ENCODE peak calls at places on chromosomes 5 and 9, in nine cellular contexts. A is cardiac muscle cell; F is stimulated activated CD8-positive, alpha-beta memory T cell treated with anti-CD3 and anti-CD28 coated beads, Interleukin-7, amount 100 ng/mL, for 1 hour; S is GM12865; L is T-helper 1 cell; N is body of pancreas; J is GM03348; H is MM.1S; P is Daoy. K is an unnamed sample.

GRCh38 chr9:34413229-34413852 is 36.6 kb upstream of the MYORG start:
- DNase-seq in A (peak), F (no peak), S (peak), L (peak), N (no peak), J (peak), H (peak), P (peak), K (no peak)

GRCh38 chr5:51387854-51388320 is 4.6 kb downstream of the ISL1 start:
- DNase-seq in A (peak), F (no peak), S (no peak), L (no peak), N (no peak), J (no peak), H (no peak), P (no peak), K (no peak)

GRCh38 chr5:82975396-82975795 is 101.8 kb downstream of the TMEM167A start:
- DNase-seq in A (no peak), F (no peak), S (no peak), L (no peak), N (no peak), J (no peak), H (no peak), P (no peak), K (no peak)

GRCh38 chr5:169554251-169554650 is 29.3 kb upstream of the SPDL1 start:
- DNase-seq in A (no peak), F (no peak), S (peak), L (no peak), N (no peak), J (no peak), H (no peak), P (no peak), K (no peak)

GRCh38 chr5:16411235-16411634 is 54.4 kb downstream of the ZNF622 start:
- DNase-seq in A (no peak), F (no peak), S (no peak), L (no peak), N (no peak), J (peak), H (no peak), P (peak), K (no peak)

GRCh38 chr9:7342229-7342628 is 457.3 kb downstream of the DMAC1 start:
- DNase-seq in A (no peak), F (no peak), S (peak), L (no peak), N (no peak), J (no peak), H (no peak), P (no peak), K (no peak)

GRCh38 chr5:2801602-2802525 is 50.4 kb upstream of the IRX2 start:
- DNase-seq in A (no peak), F (no peak), S (no peak), L (no peak), N (no peak), J (no peak), H (no peak), P (no peak), K (no peak)

GRCh38 chr9:131624636-131625241 is 79.4 kb downstream of the PRRT1B start:
- DNase-seq in A (no peak), F (no peak), S (no peak), L (no peak), N (peak), J (no peak), H (no peak), P (peak), K (no peak)

GRCh38 chr5:170333161-170333909 is 35.8 kb upstream of the LCP2 start:
- DNase-seq in A (no peak), F (peak), S (peak), L (peak), N (peak), J (no peak), H (peak), P (no peak), K (peak)

GRCh38 chr9:125260564-125260963 is 1.1 kb upstream of the GAPVD1 start:
- DNase-seq in A (no peak), F (no peak), S (no peak), L (no peak), N (no peak), J (no peak), H (no peak), P (no peak), K (no peak)

GRCh38 chr5:166961028-166961427 is 1330.4 kb upstream of the WWC1 start:
- DNase-seq in A (no peak), F (no peak), S (no peak), L (no peak), N (peak), J (no peak), H (peak), P (no peak), K (no peak)

GRCh38 chr9:118059520-118060278 is 355.5 kb downstream of the TLR4 start:
- DNase-seq in A (peak), F (no peak), S (peak), L (no peak), N (no peak), J (peak), H (peak), P (peak), K (no peak)

GRCh38 chr9:109441296-109441695 is 56.8 kb downstream of the PTPN3 start:
- DNase-seq in A (no peak), F (no peak), S (no peak), L (no peak), N (no peak), J (no peak), H (no peak), P (no peak), K (no peak)

GRCh38 chr9:127336708-127337352 is 60.1 kb upstream of the SLC2A8 start:
- DNase-seq in A (no peak), F (no peak), S (no peak), L (no peak), N (peak), J (peak), H (no peak), P (peak), K (no peak)

GRCh38 chr5:160360310-160360709 is 10.1 kb downstream of the C1QTNF2 start:
- DNase-seq in A (no peak), F (no peak), S (no peak), L (no peak), N (no peak), J (no peak), H (no peak), P (no peak), K (no peak)

GRCh38 chr5:4093970-4094369 is 498.3 kb downstream of the IRX1 start:
- DNase-seq in A (no peak), F (no peak), S (no peak), L (no peak), N (no peak), J (no peak), H (no peak), P (no peak), K (no peak)

GRCh38 chr9:78053627-78054026 is 22.0 kb upstream of the GNAQ start:
- DNase-seq in A (no peak), F (no peak), S (no peak), L (peak), N (no peak), J (no peak), H (no peak), P (no peak), K (no peak)

GRCh38 chr9:135221951-135222631 is 134.6 kb downstream of the OLFM1 start:
- DNase-seq in A (no peak), F (no peak), S (peak), L (no peak), N (peak), J (no peak), H (no peak), P (peak), K (no peak)

GRCh38 chr5:156325671-156326070 is 1.3 kb upstream of the SGCD start:
- DNase-seq in A (no peak), F (no peak), S (no peak), L (no peak), N (no peak), J (no peak), H (no peak), P (no peak), K (no peak)

GRCh38 chr9:98481676-98482075 is 226.2 kb upstream of the TBC1D2 start:
- DNase-seq in A (no peak), F (no peak), S (no peak), L (no peak), N (no peak), J (peak), H (no peak), P (no peak), K (no peak)

GRCh38 chr9:106174331-106174730 is 480.0 kb downstream of the TMEM38B start:
- DNase-seq in A (no peak), F (no peak), S (no peak), L (no peak), N (no peak), J (no peak), H (no peak), P (no peak), K (no peak)

GRCh38 chr5:174157048-174157447 is 111.5 kb downstream of the NSG2 start:
- DNase-seq in A (no peak), F (no peak), S (no peak), L (no peak), N (no peak), J (no peak), H (no peak), P (no peak), K (no peak)

GRCh38 chr5:5419291-5420210 is 2.9 kb upstream of the ICE1 start:
- DNase-seq in A (peak), F (no peak), S (peak), L (no peak), N (peak), J (peak), H (no peak), P (peak), K (no peak)

GRCh38 chr9:84129529-84129928 is 148.9 kb downstream of the RMI1 start:
- DNase-seq in A (no peak), F (no peak), S (no peak), L (no peak), N (no peak), J (no peak), H (no peak), P (no peak), K (no peak)